ENCODE peak calls at places on chromosome 15, in seven cellular contexts. S, I, A, L, R, C and H are unnamed samples.

GRCh38 chr15:92655178-92655995 is at the start of gene FAM174B:
- DNase-seq in S (no peak), I (no peak), A (no peak), L (no peak), R (no peak), C (peak), H (peak)

GRCh38 chr15:51117270-51117669 is 22.6 kb upstream of the TNFAIP8L3 start:
- DNase-seq in S (no peak), I (no peak), A (no peak), L (no peak), R (no peak), C (no peak), H (no peak)

GRCh38 chr15:60070838-60071493 is 66.9 kb downstream of the FOXB1 start:
- DNase-seq in S (no peak), I (no peak), A (no peak), L (no peak), R (no peak), C (no peak), H (no peak)

GRCh38 chr15:93151488-93151887 is 62.5 kb upstream of the RGMA start:
- DNase-seq in S (no peak), I (no peak), A (no peak), L (no peak), R (no peak), C (no peak), H (no peak)

GRCh38 chr15:90142216-90143175 is 40.2 kb upstream of the IDH2 start:
- DNase-seq in S (no peak), I (no peak), A (no peak), L (no peak), R (peak), C (no peak), H (no peak)

GRCh38 chr15:49036650-49037545 is 9.3 kb downstream of the SECISBP2L start:
- DNase-seq in S (no peak), I (no peak), A (no peak), L (no peak), R (no peak), C (no peak), H (no peak)

GRCh38 chr15:50906954-50907865 is 1.3 kb upstream of the AP4E1 start:
- DNase-seq in S (no peak), I (peak), A (peak), L (no peak), R (peak), C (peak), H (peak)

GRCh38 chr15:60421544-60421943 is 23.8 kb upstream of the ANXA2 start:
- DNase-seq in S (no peak), I (no peak), A (no peak), L (no peak), R (no peak), C (no peak), H (no peak)

GRCh38 chr15:74294010-74294409 is 57.9 kb downstream of the CCDC33 start:
- DNase-seq in S (no peak), I (no peak), A (no peak), L (no peak), R (no peak), C (no peak), H (no peak)

GRCh38 chr15:82118040-82118439 is 72.2 kb upstream of the MEX3B start:
- DNase-seq in S (no peak), I (no peak), A (no peak), L (no peak), R (no peak), C (no peak), H (no peak)

GRCh38 chr15:62848631-62849050 is 193.9 kb upstream of the TPM1 start:
- DNase-seq in S (no peak), I (peak), A (no peak), L (no peak), R (no peak), C (no peak), H (no peak)

GRCh38 chr15:74244818-74245341 is 8.8 kb downstream of the CCDC33 start:
- DNase-seq in S (no peak), I (no peak), A (no peak), L (no peak), R (no peak), C (no peak), H (no peak)

GRCh38 chr15:79881254-79881653 is 15.6 kb downstream of the MTHFS start:
- DNase-seq in S (no peak), I (no peak), A (no peak), L (no peak), R (no peak), C (no peak), H (no peak)

GRCh38 chr15:27410986-27411385 is 440.0 kb downstream of the GABRG3 start:
- DNase-seq in S (no peak), I (no peak), A (no peak), L (no peak), R (no peak), C (no peak), H (peak)

GRCh38 chr15:78457101-78457500 is 19.1 kb downstream of the IREB2 start:
- DNase-seq in S (no peak), I (no peak), A (no peak), L (no peak), R (no peak), C (peak), H (peak)

GRCh38 chr15:31412824-31413223 is 86.2 kb downstream of the KLF13 start:
- DNase-seq in S (no peak), I (no peak), A (no peak), L (no peak), R (no peak), C (no peak), H (no peak)

GRCh38 chr15:69857686-69858391 is 239.9 kb downstream of the TLE3 start:
- DNase-seq in S (no peak), I (no peak), A (no peak), L (no peak), R (no peak), C (no peak), H (no peak)

GRCh38 chr15:77786181-77786890 is 153.6 kb upstream of the LINGO1 start:
- DNase-seq in S (no peak), I (no peak), A (no peak), L (no peak), R (no peak), C (no peak), H (no peak)

GRCh38 chr15:96093063-96093462 is 237.4 kb upstream of the NR2F2 start:
- DNase-seq in S (no peak), I (no peak), A (no peak), L (no peak), R (no peak), C (no peak), H (no peak)

GRCh38 chr15:65835452-65835851 is 33.8 kb upstream of the RAB11A start:
- DNase-seq in S (no peak), I (no peak), A (no peak), L (no peak), R (no peak), C (no peak), H (no peak)

GRCh38 chr15:38042707-38043445 is 108.4 kb downstream of the TMCO5A start:
- DNase-seq in S (no peak), I (no peak), A (no peak), L (no peak), R (no peak), C (no peak), H (no peak)

DNA sequence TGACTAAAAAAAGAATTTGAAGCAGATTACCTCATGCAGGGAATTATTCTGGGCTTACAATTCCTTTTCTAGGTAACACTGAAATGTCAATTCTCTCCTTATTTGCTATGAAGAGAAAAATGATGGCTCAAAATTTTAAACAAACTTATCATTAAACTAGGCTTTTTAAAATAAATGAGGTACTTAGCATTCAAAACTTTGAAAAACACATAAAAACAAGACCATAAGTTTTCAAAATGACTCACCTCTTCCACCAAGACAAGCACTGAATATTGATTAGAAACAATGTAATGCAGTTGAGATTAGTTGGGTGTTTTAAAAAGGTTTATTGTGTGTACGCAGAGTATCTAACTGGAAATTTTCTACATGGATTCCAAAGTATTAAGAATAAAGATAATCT is 154.6 kb downstream of the ADAM10 start:
- DNase-seq in S (no peak), I (no peak), A (no peak), L (no peak), R (no peak), C (no peak), H (no peak)
- TF ChIP-seq JUND in S (no peak), I (no peak), A (no peak), L (no peak), R (no peak), C (no peak), H (no peak)

GRCh38 chr15:101482526-101483371 is 6.8 kb downstream of the PCSK6 start:
- DNase-seq in S (no peak), I (no peak), A (no peak), L (no peak), R (no peak), C (no peak), H (no peak)
- TF ChIP-seq JUND in S (no peak), I (no peak), A (no peak), L (no peak), R (no peak), C (no peak), H (no peak)

GRCh38 chr15:99706557-99707303 is 26.5 kb downstream of the LYSMD4 start:
- DNase-seq in S (no peak), I (no peak), A (no peak), L (no peak), R (no peak), C (no peak), H (no peak)

GRCh38 chr15:99711685-99712084 is 21.6 kb downstream of the LYSMD4 start:
- DNase-seq in S (no peak), I (no peak), A (no peak), L (no peak), R (no peak), C (no peak), H (no peak)

GRCh38 chr15:99707481-99708270 is 25.6 kb downstream of the LYSMD4 start:
- DNase-seq in S (no peak), I (no peak), A (no peak), L (no peak), R (no peak), C (no peak), H (no peak)

GRCh38 chr15:99709243-99709986 is 23.8 kb downstream of the LYSMD4 start:
- DNase-seq in S (no peak), I (no peak), A (no peak), L (no peak), R (no peak), C (no peak), H (no peak)

GRCh38 chr15:99708563-99708962 is 24.7 kb downstream of the LYSMD4 start:
- DNase-seq in S (peak), I (no peak), A (no peak), L (no peak), R (no peak), C (no peak), H (no peak)
- TF ChIP-seq JUND in S (peak), I (no peak), A (no peak), L (no peak), R (peak), C (no peak), H (no peak)

DNA sequence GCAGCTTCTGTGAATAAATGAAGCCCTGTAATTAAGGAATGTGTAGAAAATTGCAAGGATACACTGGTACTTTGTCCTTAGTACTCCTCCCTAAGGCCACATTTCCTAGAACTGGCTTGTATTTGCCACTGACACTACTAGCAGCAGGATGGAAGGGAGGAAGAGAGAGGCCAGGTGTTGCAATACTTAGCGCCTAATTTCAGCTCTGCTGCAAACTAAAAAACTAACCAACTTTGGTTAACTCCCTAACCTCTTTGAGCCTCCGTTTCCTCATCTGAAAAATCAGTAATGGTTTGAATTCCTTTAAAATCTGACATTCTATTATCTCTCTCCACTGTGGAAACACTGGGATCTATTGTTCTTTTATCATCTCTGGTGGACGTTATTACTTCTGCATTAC is 257.0 kb downstream of the SV2B start:
- DNase-seq in S (no peak), I (no peak), A (no peak), L (no peak), R (no peak), C (no peak), H (no peak)
- TF ChIP-seq JUND in S (no peak), I (no peak), A (no peak), L (no peak), R (no peak), C (no peak), H (no peak)

GRCh38 chr15:101537681-101538080 is 48.2 kb upstream of the PCSK6 start:
- DNase-seq in S (no peak), I (peak), A (no peak), L (no peak), R (no peak), C (no peak), H (no peak)

GRCh38 chr15:101538996-101539395 is 49.5 kb upstream of the PCSK6 start:
- DNase-seq in S (no peak), I (no peak), A (no peak), L (no peak), R (no peak), C (no peak), H (no peak)

GRCh38 chr15:101539492-101539891 is 50.0 kb upstream of the PCSK6 start:
- DNase-seq in S (no peak), I (no peak), A (no peak), L (no peak), R (no peak), C (no peak), H (no peak)

GRCh38 chr15:101536875-101537405 is 47.4 kb upstream of the PCSK6 start:
- DNase-seq in S (no peak), I (no peak), A (no peak), L (no peak), R (no peak), C (peak), H (no peak)

DNA sequence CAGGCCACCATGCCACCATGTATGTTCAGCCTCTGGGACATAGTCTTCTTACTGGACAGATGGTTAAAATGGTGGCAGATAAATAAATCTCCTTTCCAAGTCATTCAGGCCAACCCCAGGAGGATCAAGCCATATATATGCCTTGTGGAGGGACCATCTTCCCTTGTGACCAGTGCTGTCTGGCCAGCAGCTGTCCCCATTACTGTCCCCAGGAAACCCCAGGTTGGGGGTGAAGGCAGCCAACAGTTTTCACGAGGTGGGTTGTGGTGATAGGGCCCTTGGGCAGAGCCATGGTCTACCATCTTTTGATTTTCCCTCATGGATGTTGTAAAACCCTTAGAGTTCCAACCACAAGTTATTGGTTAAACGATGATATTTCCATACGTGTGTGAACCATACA is 48.7 kb upstream of the PCSK6 start:
- DNase-seq in S (no peak), I (no peak), A (no peak), L (no peak), R (no peak), C (no peak), H (no peak)
- TF ChIP-seq JUND in S (no peak), I (no peak), A (no peak), L (no peak), R (no peak), C (no peak), H (no peak)

GRCh38 chr15:33864360-33865075 is 103.8 kb upstream of the CHRM5 start:
- DNase-seq in S (no peak), I (no peak), A (no peak), L (no peak), R (no peak), C (no peak), H (no peak)

GRCh38 chr15:33858836-33859235 is 109.5 kb upstream of the CHRM5 start:
- DNase-seq in S (no peak), I (no peak), A (no peak), L (no peak), R (no peak), C (no peak), H (no peak)

GRCh38 chr15:33859992-33860545 is 108.2 kb upstream of the CHRM5 start:
- DNase-seq in S (no peak), I (no peak), A (no peak), L (no peak), R (no peak), C (no peak), H (no peak)

GRCh38 chr15:33857726-33858125 is 110.6 kb upstream of the CHRM5 start:
- DNase-seq in S (no peak), I (no peak), A (no peak), L (no peak), R (no peak), C (no peak), H (no peak)

GRCh38 chr15:33860749-33861148 is 107.5 kb upstream of the CHRM5 start:
- DNase-seq in S (peak), I (no peak), A (no peak), L (no peak), R (no peak), C (no peak), H (no peak)
- TF ChIP-seq JUND in S (no peak), I (no peak), A (no peak), L (no peak), R (no peak), C (peak), H (no peak)

GRCh38 chr15:67067161-67067853 is 1.9 kb downstream of the SMAD3 start:
- DNase-seq in S (no peak), I (no peak), A (no peak), L (no peak), R (no peak), C (no peak), H (no peak)

GRCh38 chr15:67067930-67068542 is 2.6 kb downstream of the SMAD3 start:
- DNase-seq in S (no peak), I (no peak), A (no peak), L (no peak), R (no peak), C (no peak), H (no peak)

GRCh38 chr15:67064607-67065530 is 533 bp upstream of the SMAD3 start:
- DNase-seq in S (no peak), I (peak), A (no peak), L (no peak), R (peak), C (no peak), H (no peak)

GRCh38 chr15:67065531-67066005 is at the start of gene SMAD3:
- DNase-seq in S (peak), I (peak), A (no peak), L (peak), R (no peak), C (peak), H (peak)

GRCh38 chr15:67066041-67067021 is 929 bp downstream of the SMAD3 start:
- DNase-seq in S (no peak), I (no peak), A (no peak), L (no peak), R (peak), C (peak), H (peak)
- TF ChIP-seq JUND in S (no peak), I (no peak), A (no peak), L (no peak), R (no peak), C (no peak), H (no peak)

DNA sequence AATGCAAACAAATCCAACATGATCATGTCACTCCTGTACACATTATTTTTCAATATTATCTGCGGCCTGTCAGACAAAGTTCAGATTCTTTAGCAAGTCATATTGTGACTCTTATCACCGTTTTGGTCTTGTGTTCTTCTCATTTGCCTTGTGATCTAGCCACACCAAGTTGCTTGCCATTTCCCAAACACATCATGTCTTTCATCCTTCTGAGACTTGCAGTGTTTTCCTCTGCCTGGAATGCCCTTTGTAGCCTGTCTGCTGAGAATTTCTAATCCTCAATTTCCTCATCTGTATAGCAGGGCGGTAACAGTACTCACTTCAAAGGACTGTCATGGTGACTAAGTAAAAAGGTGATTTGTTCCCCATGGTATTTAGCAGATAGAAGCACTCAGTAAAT is 135.0 kb downstream of the GREM1 start:
- DNase-seq in S (no peak), I (peak), A (no peak), L (no peak), R (no peak), C (no peak), H (no peak)
- TF ChIP-seq JUND in S (no peak), I (no peak), A (no peak), L (no peak), R (no peak), C (no peak), H (no peak)

GRCh38 chr15:76234337-76234889 is 76.9 kb downstream of the ETFA start:
- DNase-seq in S (no peak), I (no peak), A (no peak), L (no peak), R (no peak), C (no peak), H (no peak)

GRCh38 chr15:76223521-76223920 is 87.7 kb downstream of the ETFA start:
- DNase-seq in S (no peak), I (no peak), A (peak), L (no peak), R (no peak), C (no peak), H (no peak)

DNA sequence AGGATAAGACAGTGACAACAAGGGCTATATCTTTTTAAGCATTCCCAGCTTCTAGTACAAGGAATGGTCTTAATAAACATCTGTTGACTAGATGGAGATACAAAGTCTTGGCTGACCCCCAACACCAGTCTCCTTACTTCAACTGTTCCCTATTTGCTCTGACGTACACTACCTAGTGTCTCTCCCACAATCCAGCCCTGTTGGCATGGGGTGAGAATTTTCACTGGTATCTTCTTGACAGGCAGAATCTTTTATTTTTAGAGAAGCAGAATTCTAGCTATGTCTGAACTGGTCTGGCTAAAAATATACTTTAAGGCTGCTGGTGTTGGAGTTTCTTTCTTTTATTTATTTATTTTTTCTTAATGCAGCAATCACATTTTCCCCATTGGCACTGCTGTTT is 82.0 kb downstream of the ETFA start:
- DNase-seq in S (no peak), I (no peak), A (no peak), L (no peak), R (no peak), C (no peak), H (no peak)
- TF ChIP-seq JUND in S (no peak), I (no peak), A (no peak), L (no peak), R (no peak), C (no peak), H (no peak)